ENCODE peak calls at places on chromosomes 6 and 20, in ten cellular contexts. A, D, M, O, J, E, F, R, Q and G are unnamed samples.
A peak's percentile ranks its signal among the peaks of the same experiment; 100 is the strongest.

GRCh38 chr6:72580281-72580940 is 41.5 kb upstream of the KCNQ5 start:
- DNase-seq in O (peak; percentile 86), Q (peak; percentile 17), D (no peak), R (peak; percentile 54), A (peak; percentile 49), E (peak; percentile 89), F (peak; percentile 36), J (peak; percentile 87), M (no peak), G (peak; percentile 82)

GRCh38 chr6:106829451-106829850 is 145.1 kb downstream of the CD24 start:
- DNase-seq in D (no peak), F (no peak), E (no peak), A (no peak), M (no peak), J (no peak), O (no peak), Q (no peak), R (no peak), G (no peak)

GRCh38 chr6:117329926-117330325 is 64.6 kb downstream of the VGLL2 start:
- DNase-seq in A (no peak), D (no peak), J (no peak), E (no peak), Q (no peak), R (no peak), F (peak; percentile 40), O (no peak), M (no peak), G (no peak)

GRCh38 chr6:133093957-133094356 is 147.2 kb upstream of the EYA4 start:
- DNase-seq in D (no peak), Q (no peak), J (no peak), M (no peak), O (no peak), R (no peak), A (no peak), F (no peak), E (no peak), G (peak; percentile 20)

GRCh38 chr20:17680128-17680835 is 1.8 kb downstream of the RRBP1 start:
- DNase-seq in R (peak; percentile 69), O (peak; percentile 37), F (peak; percentile 35), D (peak; percentile 82), M (peak; percentile 73), A (no peak), Q (no peak), J (peak; percentile 85), E (peak; percentile 80), G (peak; percentile 69)

GRCh38 chr6:3453410-3453809 is 3.4 kb downstream of the SLC22A23 start:
- DNase-seq in D (no peak), J (no peak), A (no peak), E (no peak), R (no peak), F (no peak), M (no peak), O (no peak), Q (no peak), G (no peak)

GRCh38 chr20:62740286-62741141 is 31.9 kb downstream of the NTSR1 start:
- DNase-seq in R (no peak), A (peak; percentile 68), F (no peak), M (peak; percentile 60), D (peak; percentile 63), J (peak; percentile 82), O (peak; percentile 92), E (peak; percentile 80), Q (peak; percentile 86), G (peak; percentile 90)

GRCh38 chr6:48016027-48016755 is 94.8 kb downstream of the PTCHD4 start:
- DNase-seq in F (peak; percentile 58), E (no peak), R (no peak), D (no peak), J (no peak), M (no peak), Q (no peak), O (no peak), A (no peak), G (peak; percentile 15)

GRCh38 chr20:34388000-34388399 is 24.9 kb downstream of the ITCH start:
- DNase-seq in R (no peak), E (no peak), F (no peak), D (no peak), Q (no peak), M (no peak), J (no peak), A (no peak), O (no peak), G (no peak)

GRCh38 chr6:22756365-22756764 is 187.0 kb downstream of the HDGFL1 start:
- DNase-seq in O (no peak), D (no peak), E (no peak), A (no peak), M (no peak), F (no peak), J (peak; percentile 52), R (no peak), Q (peak; percentile 4), G (peak; percentile 65)

GRCh38 chr6:50361641-50362331 is 312.1 kb upstream of the DEFB112 start:
- DNase-seq in Q (no peak), E (no peak), J (peak; percentile 6), M (no peak), O (peak; percentile 1), F (peak; percentile 29), R (no peak), A (no peak), D (no peak), G (peak; percentile 59)

GRCh38 chr6:70282906-70283461 is 19.9 kb downstream of the COL9A1 start:
- DNase-seq in M (no peak), F (peak; percentile 80), O (no peak), R (no peak), E (no peak), J (no peak), A (no peak), Q (no peak), D (no peak), G (no peak)

GRCh38 chr6:147150303-147150702 is 53.9 kb upstream of the STXBP5 start:
- DNase-seq in Q (no peak), J (no peak), O (no peak), D (no peak), M (no peak), A (no peak), F (no peak), R (no peak), E (no peak), G (no peak)

GRCh38 chr6:128239146-128239545 is 281.3 kb downstream of the PTPRK start:
- DNase-seq in A (no peak), O (no peak), R (no peak), Q (no peak), M (no peak), D (no peak), J (no peak), F (no peak), E (no peak), G (no peak)

GRCh38 chr6:41637179-41638001 is 878 bp upstream of the MDFI start:
- DNase-seq in R (peak; percentile 18), A (no peak), J (no peak), F (peak; percentile 62), D (no peak), M (no peak), E (no peak), Q (no peak), O (no peak), G (no peak)

GRCh38 chr20:37526839-37527637 is 638 bp downstream of the BLCAP start:
- DNase-seq in O (peak; percentile 32), Q (no peak), J (peak; percentile 36), E (peak; percentile 46), A (no peak), M (peak; percentile 48), R (no peak), D (peak; percentile 69), F (peak; percentile 52), G (peak; percentile 28)

GRCh38 chr20:22384978-22385377 is 199.4 kb downstream of the FOXA2 start:
- DNase-seq in F (no peak), O (no peak), Q (no peak), R (no peak), A (no peak), M (no peak), E (no peak), D (no peak), J (no peak), G (no peak)

GRCh38 chr6:75414445-75415021 is 79.1 kb downstream of the FILIP1 start:
- DNase-seq in F (no peak), Q (no peak), E (no peak), M (no peak), A (no peak), O (no peak), J (no peak), R (no peak), D (no peak), G (no peak)

GRCh38 chr6:27791182-27791939 is 120.8 kb downstream of the OR2B2 start:
- DNase-seq in D (no peak), E (peak; percentile 86), M (peak; percentile 84), Q (no peak), F (peak; percentile 65), A (no peak), R (peak; percentile 66), O (peak; percentile 89), J (peak; percentile 86), G (peak; percentile 77)

GRCh38 chr20:19565721-19566120 is 192.3 kb upstream of the RIN2 start:
- DNase-seq in E (no peak), F (no peak), M (no peak), O (no peak), Q (no peak), A (no peak), J (no peak), R (no peak), D (no peak), G (peak; percentile 17)
- TF ChIP-seq CTCF in E (no peak), F (no peak), M (no peak), O (no peak), Q (no peak), A (no peak), J (no peak), R (no peak), D (no peak), G (no peak)

GRCh38 chr6:108115598-108116058 is 41.1 kb upstream of the OSTM1 start:
- DNase-seq in E (peak; percentile 47), O (peak; percentile 39), D (peak; percentile 76), Q (no peak), J (peak; percentile 33), A (no peak), M (no peak), F (peak; percentile 69), R (peak; percentile 70), G (no peak)
- H3K4me3 ChIP-seq in E (no peak overlapping the region), O (peak overlapping the region; percentile 37), D (peak overlapping the region; percentile 46), Q (no peak overlapping the region), J (no peak overlapping the region), A (no peak overlapping the region), M (no peak overlapping the region), F (peak overlapping the region; percentile 48), R (no peak overlapping the region), G (no peak overlapping the region)

DNA sequence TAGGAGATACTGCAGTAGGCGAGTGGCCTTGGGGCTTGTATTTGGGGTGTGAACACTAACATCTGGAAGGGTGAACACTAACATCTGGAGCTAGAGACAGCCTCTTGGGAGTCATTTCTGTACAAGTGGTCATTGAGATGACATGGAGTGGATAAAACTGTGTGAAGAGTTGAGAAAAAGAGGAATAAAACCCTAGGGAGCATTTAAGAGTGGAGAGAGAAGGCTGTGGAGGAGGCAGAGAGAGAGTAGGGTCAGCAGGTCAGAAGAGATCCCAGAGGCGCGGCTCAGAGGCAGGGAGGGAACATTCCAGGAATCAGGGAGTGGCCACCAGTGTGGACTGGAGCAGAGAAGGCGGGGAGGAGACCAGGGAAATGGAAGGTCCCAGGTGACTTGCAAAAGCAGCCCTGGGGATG is 202.0 kb upstream of the RNF24 start:
- DNase-seq in M (no peak), O (no peak), Q (no peak), J (no peak), F (peak; percentile 32), A (no peak), D (no peak), R (no peak), E (no peak), G (peak; percentile 26)
- TF ChIP-seq CTCF in M (no peak), O (no peak), Q (no peak), J (no peak), F (no peak), A (no peak), D (no peak), R (no peak), E (no peak), G (no peak)

GRCh38 chr6:100454571-100455229 is 10.0 kb downstream of the SIM1 start:
- DNase-seq in D (no peak), A (no peak), M (no peak), F (no peak), R (no peak), O (no peak), E (no peak), Q (no peak), J (no peak), G (no peak)
- H3K4me3 ChIP-seq in D (no peak overlapping the region), A (no peak overlapping the region), M (no peak overlapping the region), F (no peak overlapping the region), R (no peak overlapping the region), O (no peak overlapping the region), E (no peak overlapping the region), Q (no peak overlapping the region), J (no peak overlapping the region), G (no peak overlapping the region)